ENCODE peak calls at places on chromosomes 4 and X, in seven cellular contexts. M is pancreas; S is activated B cell treated with CpG ODN at 0.5 μM for 24 hours; B is activated naive CD8-positive, alpha-beta T cell treated with anti-CD3 and anti-CD28 coated beads, Interleukin-2, amount 10 ng/mL, durations not matched to agents 7 days and 5 days; N is left cardiac atrium; Y is natural killer cell; W is mucosa of descending colon. H is an unnamed sample.

GRCh38 chr4:132062611-132063239 is 1086.4 kb upstream of the PCDH10 start:
- ATAC-seq in N (no peak), W (no peak), B (no peak), S (no peak), Y (no peak), M (no peak), H (no peak)

GRCh38 chrX:50643525-50644137 is 170.4 kb downstream of the SHROOM4 start:
- ATAC-seq in S (no peak), M (no peak), Y (no peak), B (no peak), W (no peak), N (peak), H (no peak)

GRCh38 chr4:152586668-152587067 is 50.8 kb upstream of the FBXW7 start:
- ATAC-seq in W (peak), M (no peak), Y (no peak), S (no peak), B (no peak), N (no peak), H (no peak)

GRCh38 chrX:38973327-38973726 is 172.1 kb downstream of the MID1IP1 start:
- ATAC-seq in N (no peak), M (no peak), S (no peak), B (no peak), W (no peak), Y (no peak), H (no peak)

GRCh38 chr4:1984406-1985191 is 24.2 kb downstream of the NELFA start:
- ATAC-seq in N (no peak), Y (no peak), M (no peak), S (no peak), W (no peak), B (no peak), H (no peak)

GRCh38 chrX:40003982-40004535 is 93.7 kb downstream of the BCOR start:
- ATAC-seq in S (no peak), B (no peak), W (no peak), M (no peak), N (no peak), Y (no peak), H (no peak)

GRCh38 chr4:146260521-146260920 is 46.2 kb downstream of the REELD1 start:
- ATAC-seq in Y (no peak), W (no peak), N (no peak), B (no peak), S (no peak), M (no peak), H (no peak)

GRCh38 chr4:149928507-149928906 is 112.9 kb upstream of the IQCM start:
- ATAC-seq in W (peak), Y (no peak), M (no peak), S (no peak), N (no peak), B (no peak), H (no peak)

GRCh38 chr4:3494501-3494900 is 31.4 kb downstream of the DOK7 start:
- ATAC-seq in W (no peak), S (peak), M (no peak), N (no peak), B (no peak), Y (no peak), H (no peak)

GRCh38 chr4:98474408-98474844 is 184.0 kb downstream of the TSPAN5 start:
- ATAC-seq in S (no peak), N (no peak), M (no peak), Y (no peak), B (no peak), W (no peak), H (no peak)

GRCh38 chr4:113499166-113499565 is 262.4 kb downstream of the CAMK2D start:
- ATAC-seq in M (peak), Y (no peak), N (no peak), W (no peak), S (no peak), B (no peak), H (no peak)

GRCh38 chrX:67724359-67725110 is 180.7 kb downstream of the AR start:
- ATAC-seq in Y (no peak), B (no peak), N (peak), S (no peak), W (no peak), M (no peak), H (no peak)

GRCh38 chrX:39996561-39996960 is 101.2 kb downstream of the BCOR start:
- ATAC-seq in M (no peak), N (peak), Y (no peak), B (no peak), S (no peak), W (no peak), H (no peak)

GRCh38 chr4:41331224-41331623 is 74.5 kb downstream of the UCHL1 start:
- ATAC-seq in N (peak), S (no peak), M (no peak), B (no peak), W (no peak), Y (no peak), H (no peak)

GRCh38 chr4:41304221-41304620 is 47.5 kb downstream of the UCHL1 start:
- ATAC-seq in B (no peak), W (no peak), S (no peak), N (no peak), M (peak), Y (no peak), H (no peak)

GRCh38 chrX:150525061-150525919 is 43.1 kb upstream of the MTM1 start:
- ATAC-seq in S (no peak), Y (no peak), B (no peak), M (peak), N (peak), W (no peak), H (no peak)

GRCh38 chr4:152258804-152259708 is 276.8 kb downstream of the FBXW7 start:
- ATAC-seq in S (no peak), W (no peak), Y (no peak), N (peak), B (no peak), M (no peak), H (no peak)

GRCh38 chr4:182688081-182688480 is 229.1 kb downstream of the DCTD start:
- ATAC-seq in Y (no peak), M (no peak), N (no peak), W (no peak), B (no peak), S (no peak), H (no peak)

GRCh38 chr4:87939978-87940690 is 35.4 kb upstream of the SPP1 start:
- ATAC-seq in W (no peak), S (no peak), B (no peak), N (no peak), M (no peak), Y (no peak), H (no peak)

GRCh38 chrX:32673193-32673592 is 538.2 kb downstream of the DMD start:
- ATAC-seq in W (no peak), N (no peak), B (no peak), Y (no peak), S (no peak), M (no peak), H (no peak)

GRCh38 chr4:3783691-3784306 is 17.6 kb downstream of the ADRA2C start:
- ATAC-seq in Y (no peak), W (peak), B (no peak), M (peak), S (no peak), N (no peak), H (no peak)

GRCh38 chr4:140326395-140326993 is 47.0 kb upstream of the SCOC start:
- ATAC-seq in B (no peak), W (peak), S (no peak), N (peak), M (peak), Y (no peak), H (no peak)

GRCh38 chrX:106484233-106484632 is 127.5 kb upstream of the RADX start:
- ATAC-seq in M (peak), N (no peak), B (peak), Y (peak), W (peak), S (peak), H (peak)

GRCh38 chr4:52546449-52546848 is 112.7 kb downstream of the USP46 start:
- ATAC-seq in S (no peak), B (no peak), N (peak), M (no peak), W (no peak), Y (no peak), H (no peak)

GRCh38 chrX:39896951-39897740 is 200.6 kb downstream of the BCOR start:
- ATAC-seq in W (peak), B (no peak), M (peak), Y (no peak), N (peak), S (no peak), H (no peak)

GRCh38 chrX:103828529-103828928 is 3.5 kb downstream of the RAB9B start:
- ATAC-seq in Y (no peak), S (no peak), N (peak), B (no peak), M (no peak), W (no peak), H (no peak)

GRCh38 chr4:108702960-108703359 is 52.6 kb downstream of the OSTC start:
- ATAC-seq in B (peak), Y (no peak), W (no peak), M (no peak), S (no peak), N (no peak), H (no peak)

GRCh38 chr4:159069922-159070321 is 33.0 kb upstream of the RAPGEF2 start:
- ATAC-seq in N (no peak), S (no peak), M (no peak), Y (no peak), W (peak), B (no peak), H (no peak)

GRCh38 chr4:164790249-164790648 is 36.3 kb downstream of the SMIM31 start:
- ATAC-seq in M (no peak), W (no peak), S (no peak), Y (no peak), N (no peak), B (no peak), H (no peak)

GRCh38 chr4:140059159-140059558 is 94.8 kb downstream of the MAML3 start:
- ATAC-seq in S (no peak), B (no peak), N (no peak), W (peak), M (peak), Y (no peak), H (no peak)

GRCh38 chrX:38675856-38676255 is 114.5 kb downstream of the TSPAN7 start:
- ATAC-seq in B (no peak), Y (no peak), S (no peak), N (no peak), M (no peak), W (no peak), H (no peak)

GRCh38 chrX:132407704-132408103 is 81.1 kb downstream of the MBNL3 start:
- ATAC-seq in B (no peak), S (no peak), M (no peak), W (no peak), Y (no peak), N (no peak), H (no peak)

GRCh38 chrX:31420711-31421151 is 348.9 kb upstream of the FTHL17 start:
- ATAC-seq in Y (no peak), M (no peak), N (peak), S (no peak), B (no peak), W (no peak), H (no peak)

GRCh38 chr4:150176559-150176958 is 98.3 kb downstream of the DCLK2 start:
- ATAC-seq in M (no peak), W (no peak), N (peak), B (no peak), Y (no peak), S (no peak), H (no peak)